ENCODE peak calls at places on chromosomes 2 and 18, in eight cellular contexts. One of them, this sample, is unnamed.

GRCh38 chr2:114127372-114127771 is 237.5 kb downstream of the ACTR3 start:
- DNase-seq in GM23248: peak
- DNase-seq in activated T-cell treated with anti-CD3 and anti-CD28 coated beads, Interleukin-2, amount 50 U/mL, for 1 hour: no peak
- DNase-seq in body of pancreas: no peak
- DNase-seq in NCI-H345: no peak
- DNase-seq in astrocyte of the hippocampus: peak
- DNase-seq in K562: no peak
- DNase-seq in mucosa of descending colon: no peak
- DNase-seq in this sample: no peak

GRCh38 chr18:3061581-3062416 is 48.9 kb upstream of the LPIN2 start:
- DNase-seq in GM23248: no peak
- DNase-seq in activated T-cell treated with anti-CD3 and anti-CD28 coated beads, Interleukin-2, amount 50 U/mL, for 1 hour: peak
- DNase-seq in body of pancreas: no peak
- DNase-seq in NCI-H345: no peak
- DNase-seq in astrocyte of the hippocampus: no peak
- DNase-seq in K562: no peak
- DNase-seq in mucosa of descending colon: no peak
- DNase-seq in this sample: no peak

GRCh38 chr2:177263451-177264208 is 897 bp downstream of the NFE2L2 start:
- DNase-seq in GM23248: peak
- DNase-seq in activated T-cell treated with anti-CD3 and anti-CD28 coated beads, Interleukin-2, amount 50 U/mL, for 1 hour: peak
- DNase-seq in body of pancreas: peak
- DNase-seq in NCI-H345: peak
- DNase-seq in astrocyte of the hippocampus: peak
- DNase-seq in K562: peak
- DNase-seq in mucosa of descending colon: peak
- DNase-seq in this sample: peak

GRCh38 chr2:236162804-236163482 is 5.2 kb downstream of the GBX2 start:
- DNase-seq in GM23248: no peak
- DNase-seq in activated T-cell treated with anti-CD3 and anti-CD28 coated beads, Interleukin-2, amount 50 U/mL, for 1 hour: no peak
- DNase-seq in body of pancreas: no peak
- DNase-seq in NCI-H345: no peak
- DNase-seq in astrocyte of the hippocampus: peak
- DNase-seq in K562: no peak
- DNase-seq in mucosa of descending colon: no peak
- DNase-seq in this sample: peak

GRCh38 chr2:109335586-109336266 is 206.7 kb downstream of the SH3RF3 start:
- DNase-seq in GM23248: peak
- DNase-seq in activated T-cell treated with anti-CD3 and anti-CD28 coated beads, Interleukin-2, amount 50 U/mL, for 1 hour: no peak
- DNase-seq in body of pancreas: no peak
- DNase-seq in NCI-H345: no peak
- DNase-seq in astrocyte of the hippocampus: peak
- DNase-seq in K562: no peak
- DNase-seq in mucosa of descending colon: no peak
- DNase-seq in this sample: no peak

GRCh38 chr2:24049485-24050021 is at the start of gene FKBP1B:
- DNase-seq in GM23248: peak
- DNase-seq in activated T-cell treated with anti-CD3 and anti-CD28 coated beads, Interleukin-2, amount 50 U/mL, for 1 hour: peak
- DNase-seq in body of pancreas: peak
- DNase-seq in NCI-H345: peak
- DNase-seq in astrocyte of the hippocampus: peak
- DNase-seq in K562: peak
- DNase-seq in mucosa of descending colon: peak
- DNase-seq in this sample: peak

GRCh38 chr18:11040823-11041712 is 108.3 kb downstream of the PIEZO2 start:
- DNase-seq in GM23248: peak
- DNase-seq in activated T-cell treated with anti-CD3 and anti-CD28 coated beads, Interleukin-2, amount 50 U/mL, for 1 hour: no peak
- DNase-seq in body of pancreas: peak
- DNase-seq in NCI-H345: peak
- DNase-seq in astrocyte of the hippocampus: peak
- DNase-seq in K562: peak
- DNase-seq in mucosa of descending colon: no peak
- DNase-seq in this sample: peak

GRCh38 chr2:176129013-176129796 is at the start of gene HOXD8:
- DNase-seq in GM23248: peak
- DNase-seq in activated T-cell treated with anti-CD3 and anti-CD28 coated beads, Interleukin-2, amount 50 U/mL, for 1 hour: no peak
- DNase-seq in body of pancreas: no peak
- DNase-seq in NCI-H345: peak
- DNase-seq in astrocyte of the hippocampus: peak
- DNase-seq in K562: peak
- DNase-seq in mucosa of descending colon: peak
- DNase-seq in this sample: peak

GRCh38 chr2:224268441-224268840 is 133.5 kb downstream of the FAM124B start:
- DNase-seq in GM23248: peak
- DNase-seq in activated T-cell treated with anti-CD3 and anti-CD28 coated beads, Interleukin-2, amount 50 U/mL, for 1 hour: no peak
- DNase-seq in body of pancreas: no peak
- DNase-seq in NCI-H345: peak
- DNase-seq in astrocyte of the hippocampus: peak
- DNase-seq in K562: no peak
- DNase-seq in mucosa of descending colon: no peak
- DNase-seq in this sample: no peak

GRCh38 chr18:77366725-77367641 is 117.3 kb downstream of the GALR1 start:
- DNase-seq in GM23248: peak
- DNase-seq in activated T-cell treated with anti-CD3 and anti-CD28 coated beads, Interleukin-2, amount 50 U/mL, for 1 hour: no peak
- DNase-seq in body of pancreas: peak
- DNase-seq in NCI-H345: peak
- DNase-seq in astrocyte of the hippocampus: peak
- DNase-seq in K562: no peak
- DNase-seq in mucosa of descending colon: peak
- DNase-seq in this sample: peak

GRCh38 chr2:27133195-27133875 is 1.1 kb downstream of the PREB start:
- DNase-seq in GM23248: peak
- DNase-seq in activated T-cell treated with anti-CD3 and anti-CD28 coated beads, Interleukin-2, amount 50 U/mL, for 1 hour: no peak
- DNase-seq in body of pancreas: peak
- DNase-seq in NCI-H345: no peak
- DNase-seq in astrocyte of the hippocampus: no peak
- DNase-seq in K562: peak
- DNase-seq in mucosa of descending colon: no peak
- DNase-seq in this sample: no peak

GRCh38 chr2:215711484-215712034 is 275.7 kb upstream of the FN1 start:
- DNase-seq in GM23248: peak
- DNase-seq in activated T-cell treated with anti-CD3 and anti-CD28 coated beads, Interleukin-2, amount 50 U/mL, for 1 hour: no peak
- DNase-seq in body of pancreas: no peak
- DNase-seq in NCI-H345: no peak
- DNase-seq in astrocyte of the hippocampus: peak
- DNase-seq in K562: no peak
- DNase-seq in mucosa of descending colon: no peak
- DNase-seq in this sample: peak

GRCh38 chr2:70708376-70709199 is 59.4 kb downstream of the ADD2 start:
- DNase-seq in GM23248: peak
- DNase-seq in activated T-cell treated with anti-CD3 and anti-CD28 coated beads, Interleukin-2, amount 50 U/mL, for 1 hour: no peak
- DNase-seq in body of pancreas: no peak
- DNase-seq in NCI-H345: no peak
- DNase-seq in astrocyte of the hippocampus: peak
- DNase-seq in K562: no peak
- DNase-seq in mucosa of descending colon: no peak
- DNase-seq in this sample: no peak

GRCh38 chr18:2589345-2590060 is 18.1 kb downstream of the NDC80 start:
- DNase-seq in GM23248: no peak
- DNase-seq in activated T-cell treated with anti-CD3 and anti-CD28 coated beads, Interleukin-2, amount 50 U/mL, for 1 hour: no peak
- DNase-seq in body of pancreas: no peak
- DNase-seq in NCI-H345: no peak
- DNase-seq in astrocyte of the hippocampus: no peak
- DNase-seq in K562: no peak
- DNase-seq in mucosa of descending colon: no peak
- DNase-seq in this sample: no peak

GRCh38 chr2:238651306-238652052 is 196.4 kb upstream of the TWIST2 start:
- DNase-seq in GM23248: no peak
- DNase-seq in activated T-cell treated with anti-CD3 and anti-CD28 coated beads, Interleukin-2, amount 50 U/mL, for 1 hour: no peak
- DNase-seq in body of pancreas: no peak
- DNase-seq in NCI-H345: no peak
- DNase-seq in astrocyte of the hippocampus: no peak
- DNase-seq in K562: no peak
- DNase-seq in mucosa of descending colon: no peak
- DNase-seq in this sample: no peak

GRCh38 chr2:1498176-1498575 is 84.9 kb downstream of the TPO start:
- DNase-seq in GM23248: no peak
- DNase-seq in activated T-cell treated with anti-CD3 and anti-CD28 coated beads, Interleukin-2, amount 50 U/mL, for 1 hour: no peak
- DNase-seq in body of pancreas: no peak
- DNase-seq in NCI-H345: no peak
- DNase-seq in astrocyte of the hippocampus: no peak
- DNase-seq in K562: no peak
- DNase-seq in mucosa of descending colon: no peak
- DNase-seq in this sample: no peak

GRCh38 chr18:9818423-9818734 is 67.4 kb upstream of the TXNDC2 start:
- DNase-seq in GM23248: no peak
- DNase-seq in activated T-cell treated with anti-CD3 and anti-CD28 coated beads, Interleukin-2, amount 50 U/mL, for 1 hour: no peak
- DNase-seq in body of pancreas: no peak
- DNase-seq in NCI-H345: no peak
- DNase-seq in astrocyte of the hippocampus: no peak
- DNase-seq in K562: no peak
- DNase-seq in mucosa of descending colon: no peak
- DNase-seq in this sample: no peak

GRCh38 chr2:72138011-72138881 is 9.4 kb downstream of the CYP26B1 start:
- DNase-seq in GM23248: no peak
- DNase-seq in activated T-cell treated with anti-CD3 and anti-CD28 coated beads, Interleukin-2, amount 50 U/mL, for 1 hour: no peak
- DNase-seq in body of pancreas: peak
- DNase-seq in NCI-H345: no peak
- DNase-seq in astrocyte of the hippocampus: peak
- DNase-seq in K562: no peak
- DNase-seq in mucosa of descending colon: peak
- DNase-seq in this sample: no peak

GRCh38 chr18:59303006-59303405 is 15.4 kb downstream of the CPLX4 start:
- DNase-seq in GM23248: no peak
- DNase-seq in activated T-cell treated with anti-CD3 and anti-CD28 coated beads, Interleukin-2, amount 50 U/mL, for 1 hour: no peak
- DNase-seq in body of pancreas: no peak
- DNase-seq in NCI-H345: no peak
- DNase-seq in astrocyte of the hippocampus: no peak
- DNase-seq in K562: no peak
- DNase-seq in mucosa of descending colon: no peak
- DNase-seq in this sample: no peak

GRCh38 chr2:96534701-96535181 is 1.8 kb upstream of the ARID5A start:
- DNase-seq in GM23248: no peak
- DNase-seq in activated T-cell treated with anti-CD3 and anti-CD28 coated beads, Interleukin-2, amount 50 U/mL, for 1 hour: no peak
- DNase-seq in body of pancreas: no peak
- DNase-seq in NCI-H345: peak
- DNase-seq in astrocyte of the hippocampus: no peak
- DNase-seq in K562: no peak
- DNase-seq in mucosa of descending colon: peak
- DNase-seq in this sample: no peak

GRCh38 chr2:112958428-112959108 is 19.2 kb upstream of the IL36G start:
- DNase-seq in GM23248: peak
- DNase-seq in activated T-cell treated with anti-CD3 and anti-CD28 coated beads, Interleukin-2, amount 50 U/mL, for 1 hour: peak
- DNase-seq in body of pancreas: peak
- DNase-seq in NCI-H345: peak
- DNase-seq in astrocyte of the hippocampus: peak
- DNase-seq in K562: peak
- DNase-seq in mucosa of descending colon: no peak
- DNase-seq in this sample: peak

GRCh38 chr2:96099861-96100798 is 16.2 kb downstream of the ADRA2B start:
- DNase-seq in GM23248: no peak
- DNase-seq in activated T-cell treated with anti-CD3 and anti-CD28 coated beads, Interleukin-2, amount 50 U/mL, for 1 hour: no peak
- DNase-seq in body of pancreas: peak
- DNase-seq in NCI-H345: no peak
- DNase-seq in astrocyte of the hippocampus: no peak
- DNase-seq in K562: no peak
- DNase-seq in mucosa of descending colon: peak
- DNase-seq in this sample: peak

GRCh38 chr2:70041666-70042065 is 45.6 kb upstream of the PCBP1 start:
- DNase-seq in GM23248: peak
- DNase-seq in activated T-cell treated with anti-CD3 and anti-CD28 coated beads, Interleukin-2, amount 50 U/mL, for 1 hour: no peak
- DNase-seq in body of pancreas: no peak
- DNase-seq in NCI-H345: no peak
- DNase-seq in astrocyte of the hippocampus: no peak
- DNase-seq in K562: no peak
- DNase-seq in mucosa of descending colon: no peak
- DNase-seq in this sample: no peak

GRCh38 chr2:165163771-165164170 is 40.1 kb downstream of the SCN3A start:
- DNase-seq in GM23248: peak
- DNase-seq in activated T-cell treated with anti-CD3 and anti-CD28 coated beads, Interleukin-2, amount 50 U/mL, for 1 hour: no peak
- DNase-seq in body of pancreas: no peak
- DNase-seq in NCI-H345: no peak
- DNase-seq in astrocyte of the hippocampus: peak
- DNase-seq in K562: no peak
- DNase-seq in mucosa of descending colon: no peak
- DNase-seq in this sample: no peak

GRCh38 chr2:10202136-10202535 is 79.6 kb downstream of the RRM2 start:
- DNase-seq in GM23248: no peak
- DNase-seq in activated T-cell treated with anti-CD3 and anti-CD28 coated beads, Interleukin-2, amount 50 U/mL, for 1 hour: no peak
- DNase-seq in body of pancreas: no peak
- DNase-seq in NCI-H345: no peak
- DNase-seq in astrocyte of the hippocampus: peak
- DNase-seq in K562: no peak
- DNase-seq in mucosa of descending colon: no peak
- DNase-seq in this sample: no peak

GRCh38 chr2:137172162-137172561 is 406.8 kb downstream of the THSD7B start:
- DNase-seq in GM23248: peak
- DNase-seq in activated T-cell treated with anti-CD3 and anti-CD28 coated beads, Interleukin-2, amount 50 U/mL, for 1 hour: no peak
- DNase-seq in body of pancreas: no peak
- DNase-seq in NCI-H345: no peak
- DNase-seq in astrocyte of the hippocampus: no peak
- DNase-seq in K562: no peak
- DNase-seq in mucosa of descending colon: no peak
- DNase-seq in this sample: no peak

GRCh38 chr18:34120294-34120693 is 104.4 kb downstream of the NOL4 start:
- DNase-seq in GM23248: peak
- DNase-seq in activated T-cell treated with anti-CD3 and anti-CD28 coated beads, Interleukin-2, amount 50 U/mL, for 1 hour: no peak
- DNase-seq in body of pancreas: no peak
- DNase-seq in NCI-H345: no peak
- DNase-seq in astrocyte of the hippocampus: peak
- DNase-seq in K562: no peak
- DNase-seq in mucosa of descending colon: no peak
- DNase-seq in this sample: no peak

GRCh38 chr18:457120-457519 is 43.4 kb downstream of the COLEC12 start:
- DNase-seq in GM23248: peak
- DNase-seq in activated T-cell treated with anti-CD3 and anti-CD28 coated beads, Interleukin-2, amount 50 U/mL, for 1 hour: no peak
- DNase-seq in body of pancreas: no peak
- DNase-seq in NCI-H345: no peak
- DNase-seq in astrocyte of the hippocampus: no peak
- DNase-seq in K562: no peak
- DNase-seq in mucosa of descending colon: no peak
- DNase-seq in this sample: no peak

GRCh38 chr2:225017713-225018112 is 24.6 kb downstream of the DOCK10 start:
- DNase-seq in GM23248: no peak
- DNase-seq in activated T-cell treated with anti-CD3 and anti-CD28 coated beads, Interleukin-2, amount 50 U/mL, for 1 hour: no peak
- DNase-seq in body of pancreas: no peak
- DNase-seq in NCI-H345: no peak
- DNase-seq in astrocyte of the hippocampus: no peak
- DNase-seq in K562: no peak
- DNase-seq in mucosa of descending colon: no peak
- DNase-seq in this sample: no peak

GRCh38 chr2:147013696-147014392 is 831.0 kb upstream of the ACVR2A start:
- DNase-seq in GM23248: no peak
- DNase-seq in activated T-cell treated with anti-CD3 and anti-CD28 coated beads, Interleukin-2, amount 50 U/mL, for 1 hour: no peak
- DNase-seq in body of pancreas: no peak
- DNase-seq in NCI-H345: no peak
- DNase-seq in astrocyte of the hippocampus: no peak
- DNase-seq in K562: no peak
- DNase-seq in mucosa of descending colon: no peak
- DNase-seq in this sample: no peak

GRCh38 chr18:70640336-70640887 is 351.6 kb downstream of the SOCS6 start:
- DNase-seq in GM23248: no peak
- DNase-seq in activated T-cell treated with anti-CD3 and anti-CD28 coated beads, Interleukin-2, amount 50 U/mL, for 1 hour: no peak
- DNase-seq in body of pancreas: no peak
- DNase-seq in NCI-H345: no peak
- DNase-seq in astrocyte of the hippocampus: no peak
- DNase-seq in K562: no peak
- DNase-seq in mucosa of descending colon: no peak
- DNase-seq in this sample: no peak

GRCh38 chr2:219125225-219125885 is 35.3 kb downstream of the NHEJ1 start:
- DNase-seq in GM23248: peak
- DNase-seq in activated T-cell treated with anti-CD3 and anti-CD28 coated beads, Interleukin-2, amount 50 U/mL, for 1 hour: no peak
- DNase-seq in body of pancreas: no peak
- DNase-seq in NCI-H345: no peak
- DNase-seq in astrocyte of the hippocampus: peak
- DNase-seq in K562: peak
- DNase-seq in mucosa of descending colon: peak
- DNase-seq in this sample: no peak

GRCh38 chr2:121653035-121653434 is 3.8 kb upstream of the CLASP1 start:
- DNase-seq in GM23248: no peak
- DNase-seq in activated T-cell treated with anti-CD3 and anti-CD28 coated beads, Interleukin-2, amount 50 U/mL, for 1 hour: no peak
- DNase-seq in body of pancreas: no peak
- DNase-seq in NCI-H345: no peak
- DNase-seq in astrocyte of the hippocampus: no peak
- DNase-seq in K562: no peak
- DNase-seq in mucosa of descending colon: no peak
- DNase-seq in this sample: no peak

GRCh38 chr18:52716926-52717325 is 376.9 kb downstream of the DCC start:
- DNase-seq in GM23248: no peak
- DNase-seq in activated T-cell treated with anti-CD3 and anti-CD28 coated beads, Interleukin-2, amount 50 U/mL, for 1 hour: no peak
- DNase-seq in body of pancreas: peak
- DNase-seq in NCI-H345: no peak
- DNase-seq in astrocyte of the hippocampus: peak
- DNase-seq in K562: no peak
- DNase-seq in mucosa of descending colon: peak
- DNase-seq in this sample: peak